ENCODE peak calls at places on chromosomes 1 and 21, in four cellular contexts. Q is amygdala; W is C1 segment of cervical spinal cord; O is activated naive CD8-positive, alpha-beta T cell treated with anti-CD3 and anti-CD28 coated beads, Interleukin-2, amount 50 U/mL, for 24 hours. I is an unnamed sample.

GRCh38 chr1:88655685-88656299 is 28.3 kb upstream of the PKN2 start:
- DNase-seq in O (no peak), Q (no peak), W (no peak), I (no peak)

GRCh38 chr1:2232916-2233438 is 4.9 kb downstream of the SKI start:
- DNase-seq in Q (no peak), O (no peak), W (no peak), I (no peak)

GRCh38 chr21:38048241-38048640 is 132.0 kb upstream of the KCNJ6 start:
- DNase-seq in W (peak), O (no peak), Q (peak), I (no peak)

GRCh38 chr1:55912438-55912837 is 666.9 kb downstream of the PLPP3 start:
- DNase-seq in W (no peak), O (no peak), Q (no peak), I (no peak)

GRCh38 chr1:151989131-151989868 is 4.4 kb downstream of the S100A10 start:
- DNase-seq in Q (no peak), O (peak), W (no peak), I (peak)

GRCh38 chr21:46006547-46007497 is 25.3 kb downstream of the COL6A1 start:
- DNase-seq in W (no peak), O (no peak), Q (no peak), I (peak)

GRCh38 chr1:156259805-156260204 is 11.9 kb upstream of the PAQR6 start:
- DNase-seq in W (peak), Q (peak), O (no peak), I (peak)

GRCh38 chr1:75768021-75768420 is 18.0 kb upstream of the RABGGTB start:
- DNase-seq in O (no peak), W (no peak), Q (no peak), I (no peak)

GRCh38 chr1:201702936-201703335 is 126.0 kb upstream of the IPO9 start:
- DNase-seq in W (no peak), Q (peak), O (no peak), I (no peak)

GRCh38 chr1:73105755-73106154 is 823.4 kb upstream of the NEGR1 start:
- DNase-seq in Q (no peak), W (no peak), O (no peak), I (no peak)

GRCh38 chr1:60970081-60970509 is 112.3 kb upstream of the NFIA start:
- DNase-seq in Q (peak), W (peak), O (no peak), I (no peak)

GRCh38 chr1:30001452-30002039 is 721.8 kb downstream of the MATN1 start:
- DNase-seq in W (no peak), O (no peak), Q (no peak), I (no peak)